ENCODE peak calls at places on chromosomes 4 and X, in eight cellular contexts. E, O, J, X, W, H, M and U are unnamed samples.

GRCh38 chr4:128517096-128517738 is 229.6 kb upstream of the PGRMC2 start:
- DNase-seq in E (no peak), O (peak; percentile 70), J (no peak), X (no peak), W (peak; percentile 52), H (peak; percentile 62), M (no peak), U (peak; percentile 30)

GRCh38 chr4:79253930-79254329 is 71.9 kb downstream of the NAA11 start:
- DNase-seq in E (no peak), O (no peak), J (no peak), X (no peak), W (no peak), H (no peak), M (no peak), U (no peak)

GRCh38 chrX:10512258-10512657 is 108.1 kb downstream of the MID1 start:
- DNase-seq in E (no peak), O (no peak), J (peak; percentile 38), X (no peak), W (peak; percentile 17), H (peak; percentile 72), M (no peak), U (peak; percentile 28)

GRCh38 chrX:20274121-20274520 is 7.4 kb upstream of the RPS6KA3 start:
- DNase-seq in E (no peak), O (no peak), J (no peak), X (no peak), W (no peak), H (peak; percentile 29), M (no peak), U (no peak)

GRCh38 chr4:80202190-80202711 is 4.9 kb downstream of the PRDM8 start:
- DNase-seq in E (peak; percentile 72), O (no peak), J (peak; percentile 84), X (peak; percentile 91), W (peak; percentile 74), H (peak; percentile 85), M (peak; percentile 76), U (peak; percentile 83)

GRCh38 chr4:138741778-138742377 is 273.7 kb upstream of the NOCT start:
- DNase-seq in E (no peak), O (no peak), J (no peak), X (no peak), W (no peak), H (no peak), M (no peak), U (no peak)

GRCh38 chrX:20527458-20528099 is 260.9 kb upstream of the RPS6KA3 start:
- DNase-seq in E (no peak), O (peak; percentile 33), J (peak; percentile 54), X (no peak), W (peak; percentile 41), H (peak; percentile 32), M (peak; percentile 18), U (no peak)

GRCh38 chrX:23742174-23742692 is 843 bp downstream of the ACOT9 start:
- DNase-seq in E (no peak), O (peak; percentile 33), J (no peak), X (peak; percentile 49), W (peak; percentile 75), H (peak; percentile 85), M (no peak), U (peak; percentile 71)

GRCh38 chr4:6066191-6066590 is 48.0 kb upstream of the C4orf50 start:
- DNase-seq in E (no peak), O (no peak), J (no peak), X (no peak), W (no peak), H (no peak), M (no peak), U (no peak)

GRCh38 chr4:94532016-94532789 is 80.5 kb downstream of the PDLIM5 start:
- DNase-seq in E (no peak), O (no peak), J (peak; percentile 59), X (no peak), W (peak; percentile 75), H (peak; percentile 89), M (no peak), U (peak; percentile 81)